ENCODE peak calls at places on chromosome 17, in seven cellular contexts. I is GM23338; V is activated CD8-positive, alpha-beta T cell treated with anti-CD3 and anti-CD28 coated beads for 36 hours; N is NCI-H446 treated with DMSO at 0.1 percent for 48 hours; M is CD8-positive, alpha-beta T cell; Q is naive thymus-derived CD8-positive, alpha-beta T cell; Y is HFFc6. B is an unnamed sample.

GRCh38 chr17:50059759-50060273 is 3.9 kb downstream of the ITGA3 start:
- DNase-seq in V (no peak), Q (no peak), M (no peak), I (no peak), Y (no peak), N (no peak), B (peak; percentile 78)

GRCh38 chr17:4232168-4232813 is 31.5 kb downstream of the ANKFY1 start:
- DNase-seq in I (no peak), M (no peak), Q (no peak), N (no peak), V (no peak), Y (peak; percentile 35), B (no peak)

GRCh38 chr17:49861150-49861884 is 13.4 kb upstream of the TAC4 start:
- DNase-seq in Y (peak; percentile 5), Q (peak; percentile 45), N (no peak), M (peak; percentile 51), I (peak; percentile 68), V (peak; percentile 74), B (peak; percentile 40)

GRCh38 chr17:846901-847777 is 65.0 kb downstream of the MRM3 start:
- DNase-seq in I (no peak), N (no peak), Q (no peak), V (no peak), M (no peak), Y (no peak), B (no peak)

GRCh38 chr17:27956601-27957445 is 63.7 kb upstream of the LYRM9 start:
- DNase-seq in N (no peak), Q (no peak), Y (no peak), I (peak; percentile 46), M (no peak), V (no peak), B (no peak)

GRCh38 chr17:14198575-14198974 is 38.1 kb downstream of the CDRT15 start:
- DNase-seq in Y (no peak), Q (no peak), M (no peak), N (no peak), I (no peak), V (no peak), B (no peak)

GRCh38 chr17:7803981-7804380 is 30.0 kb upstream of the KDM6B start:
- DNase-seq in Q (no peak), V (no peak), Y (no peak), N (no peak), M (no peak), I (peak; percentile 46), B (no peak)

GRCh38 chr17:49656247-49656646 is 21.6 kb downstream of the SPOP start:
- DNase-seq in Q (no peak), V (no peak), N (no peak), M (no peak), I (no peak), Y (no peak), B (no peak)

GRCh38 chr17:6948562-6948961 is 47.3 kb upstream of the ALOX12 start:
- DNase-seq in Y (no peak), N (no peak), Q (no peak), M (no peak), V (peak; percentile 9), I (no peak), B (peak; percentile 58)

GRCh38 chr17:32486701-32487459 is at the start of gene CDK5R1:
- DNase-seq in I (peak; percentile 84), Q (peak; percentile 71), M (peak; percentile 60), V (peak; percentile 73), N (peak; percentile 23), Y (peak; percentile 58), B (peak; percentile 28)

GRCh38 chr17:35752471-35752870 is 568 bp downstream of the GAS2L2 start:
- DNase-seq in M (no peak), Q (no peak), I (no peak), N (no peak), Y (no peak), V (no peak), B (no peak)

GRCh38 chr17:149897-150575 is 12.7 kb downstream of the SCGB1C2 start:
- DNase-seq in Y (no peak), V (no peak), Q (no peak), M (no peak), I (no peak), N (no peak), B (no peak)